ENCODE peak calls at places on chromosome 14, in six cellular contexts. T is GM23248, B is astrocyte, R is endothelial cell of umbilical vein, W is K562, M is OCI-LY7. P is an unnamed sample. For H3K79me2 and H3K9me3, the result is how much of the 10 kb centered on the place peaks cover.

GRCh38 chr14:68506021-68506644 is 286.7 kb downstream of the ZFP36L1 start:
- DNase-seq in W (no peak), M (peak), T (peak), B (peak), R (peak), P (no peak)

GRCh38 chr14:94373708-94374107 is 14.7 kb downstream of the SERPINA1 start:
- DNase-seq in T (peak), M (no peak), W (no peak), B (peak), R (no peak), P (no peak)

GRCh38 chr14:35337074-35337556 is 44.9 kb downstream of the PSMA6 start:
- DNase-seq in M (no peak), T (no peak), R (no peak), B (no peak), W (no peak), P (no peak)

GRCh38 chr14:60092516-60092915 is 793 bp downstream of the PCNX4 start:
- DNase-seq in M (peak), R (no peak), W (peak), T (peak), B (peak), P (peak)

GRCh38 chr14:95309261-95310051 is 10.3 kb downstream of the CLMN start:
- DNase-seq in W (no peak), B (no peak), R (no peak), M (no peak), T (no peak), P (no peak)

GRCh38 chr14:70192915-70193314 is 4.2 kb upstream of the SLC8A3 start:
- DNase-seq in W (no peak), M (no peak), B (no peak), T (no peak), R (no peak), P (peak)

GRCh38 chr14:55500219-55500701 is 59.8 kb upstream of the TBPL2 start:
- DNase-seq in M (no peak), T (no peak), W (peak), R (no peak), B (no peak), P (no peak)

GRCh38 chr14:23202001-23202400 is 18.5 kb upstream of the SLC7A8 start:
- DNase-seq in R (no peak), T (no peak), W (no peak), M (no peak), B (no peak), P (peak)

GRCh38 chr14:76867536-76868452 is 41.6 kb downstream of the LRRC74A start:
- DNase-seq in T (no peak), M (no peak), R (no peak), W (no peak), B (no peak), P (peak)

GRCh38 chr14:38129705-38130104 is 78.0 kb upstream of the SSTR1 start:
- DNase-seq in R (no peak), W (no peak), B (no peak), T (no peak), M (no peak), P (peak)

GRCh38 chr14:101496779-101497420 is 64.4 kb upstream of the DIO3 start:
- DNase-seq in T (no peak), R (no peak), B (no peak), W (no peak), M (no peak), P (no peak)

GRCh38 chr14:105914738-105915385 is 388.5 kb downstream of the TMEM121 start:
- DNase-seq in W (no peak), B (no peak), R (no peak), T (no peak), M (no peak), P (no peak)

GRCh38 chr14:105913861-105914260 is 387.5 kb downstream of the TMEM121 start:
- DNase-seq in T (no peak), W (no peak), R (no peak), B (no peak), M (no peak), P (no peak)

GRCh38 chr14:105918496-105919262 is 392.3 kb downstream of the TMEM121 start:
- DNase-seq in W (peak), M (no peak), R (no peak), B (no peak), T (no peak), P (no peak)

GRCh38 chr14:105919458-105920150 is 393.2 kb downstream of the TMEM121 start:
- DNase-seq in R (no peak), B (no peak), W (peak), T (no peak), M (no peak), P (no peak)

DNA sequence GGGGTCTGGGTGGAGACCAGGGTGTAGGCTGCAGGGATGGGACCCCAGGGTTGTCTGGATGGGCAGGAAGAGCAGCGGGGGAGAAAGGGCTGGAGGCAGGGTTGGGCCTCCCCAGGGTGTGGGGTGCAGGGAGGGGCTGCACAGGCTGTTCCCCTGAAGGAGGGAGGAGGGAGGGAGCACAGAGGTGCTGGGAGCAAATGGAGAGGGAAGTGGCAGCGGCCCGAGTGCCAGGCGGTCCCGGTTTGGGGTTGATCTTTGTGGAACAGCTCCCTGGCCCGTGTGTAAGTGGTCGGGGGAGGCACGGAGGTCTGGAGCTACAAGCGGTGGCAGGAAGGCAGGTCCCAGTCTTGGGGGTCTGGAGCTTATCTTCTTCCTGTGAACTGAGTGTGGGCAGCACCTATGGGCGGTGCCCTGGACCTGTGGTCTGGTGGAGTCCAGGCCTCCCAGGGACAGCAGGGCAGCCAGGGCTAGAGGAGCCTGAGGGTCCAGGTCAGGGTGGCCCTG is 391.6 kb downstream of the TMEM121 start:
- DNase-seq in T (no peak), M (no peak), R (no peak), B (no peak), W (peak), P (no peak)
- H3K79me2 ChIP-seq in T (under half), M (under half), R (under half), B (under half), W (under half), P (under half)

DNA sequence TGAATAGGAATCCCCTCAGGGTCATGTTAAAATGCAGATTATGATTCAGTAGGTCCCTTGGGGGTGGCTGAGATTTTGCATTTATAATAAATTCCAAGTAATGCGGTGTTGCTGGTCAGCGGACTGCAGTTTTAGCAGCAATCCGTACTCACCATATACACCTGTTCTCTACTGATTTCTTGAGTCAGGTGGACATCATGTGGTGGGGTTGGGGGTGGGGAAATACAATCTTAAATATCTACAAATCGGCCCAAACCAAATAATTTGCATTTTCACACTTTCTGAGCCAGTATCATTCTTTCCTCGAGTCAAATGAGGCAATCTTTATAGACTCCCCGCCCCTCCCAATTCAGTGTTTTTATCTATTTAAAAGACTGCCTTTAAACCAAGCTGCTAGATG is 938 bp downstream of the SPATA7 start:
- DNase-seq in T (peak), B (no peak), M (no peak), R (no peak), W (no peak), P (peak)
- H3K4me3 ChIP-seq in T (peak), B (peak), M (peak), R (peak), W (peak), P (peak)

DNA sequence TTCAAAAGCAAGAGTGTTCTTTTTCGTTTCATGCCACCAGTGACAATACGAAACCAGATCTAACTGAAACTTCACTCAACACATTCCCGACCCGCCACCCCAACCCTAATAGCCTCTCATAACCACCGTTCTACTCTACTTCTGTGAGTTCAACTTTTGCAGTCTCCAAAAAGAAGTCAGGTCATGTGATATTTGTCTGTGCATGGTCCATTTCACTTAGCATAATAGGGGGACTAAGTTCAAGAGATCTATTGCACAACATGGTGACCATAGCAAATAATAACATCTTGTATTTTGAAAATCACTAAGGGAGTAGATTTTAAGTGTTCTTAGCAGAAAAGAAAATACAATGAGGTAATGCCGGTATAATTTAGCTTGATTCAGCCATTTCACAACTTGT is 376.4 kb downstream of the DIO2 start:
- DNase-seq in B (no peak), W (no peak), R (no peak), M (no peak), T (no peak), P (no peak)
- H3K9me3 ChIP-seq in B (under half), W (under half), R (under half), M (under half), T (under half), P (under half)

GRCh38 chr14:92041203-92041602 is 1.3 kb upstream of the TRIP11 start:
- DNase-seq in B (no peak), M (peak), W (no peak), T (peak), R (no peak), P (no peak)

GRCh38 chr14:92039720-92040430 is at the start of gene TRIP11:
- DNase-seq in B (peak), M (peak), R (peak), W (peak), T (peak), P (peak)

GRCh38 chr14:92039073-92039719 is 663 bp downstream of the TRIP11 start:
- DNase-seq in B (peak), R (peak), W (peak), M (no peak), T (peak), P (peak)

GRCh38 chr14:92037989-92038388 is 1.9 kb downstream of the TRIP11 start:
- DNase-seq in W (no peak), R (peak), T (peak), B (no peak), M (no peak), P (no peak)

DNA sequence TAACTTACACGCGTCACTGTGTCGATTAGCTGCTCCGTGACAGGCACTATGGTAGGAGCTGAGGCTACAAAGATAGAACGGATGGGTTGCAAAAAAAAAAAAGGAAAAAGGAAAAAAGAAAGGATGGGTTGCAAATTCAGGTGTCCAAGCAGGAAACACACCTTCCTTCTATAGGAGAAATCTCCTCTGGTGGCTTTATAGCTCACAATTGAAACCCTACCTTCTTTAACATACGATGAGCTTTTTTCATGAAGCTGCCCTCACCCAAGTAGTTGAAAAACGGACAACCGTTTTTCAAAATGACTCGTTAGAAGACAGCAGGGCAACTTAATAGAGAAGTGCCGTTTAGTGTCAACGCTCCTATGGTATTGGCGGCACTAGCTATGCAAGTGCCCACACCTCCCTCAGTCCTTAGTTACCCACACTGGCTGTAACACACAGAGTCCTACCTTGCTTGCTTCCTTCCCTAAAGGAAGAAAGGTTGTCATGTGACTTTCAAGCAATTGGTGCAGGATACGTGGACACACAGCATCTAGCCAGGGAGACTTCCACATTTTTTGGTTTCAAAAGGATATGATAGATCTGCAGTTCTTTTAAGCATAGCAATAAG is 677 bp upstream of the TRIP11 start:
- DNase-seq in W (peak), M (peak), B (peak), R (peak), T (peak), P (peak)
- H3K79me2 ChIP-seq in W (half or more), M (under half), B (half or more), R (under half), T (half or more), P (half or more)

DNA sequence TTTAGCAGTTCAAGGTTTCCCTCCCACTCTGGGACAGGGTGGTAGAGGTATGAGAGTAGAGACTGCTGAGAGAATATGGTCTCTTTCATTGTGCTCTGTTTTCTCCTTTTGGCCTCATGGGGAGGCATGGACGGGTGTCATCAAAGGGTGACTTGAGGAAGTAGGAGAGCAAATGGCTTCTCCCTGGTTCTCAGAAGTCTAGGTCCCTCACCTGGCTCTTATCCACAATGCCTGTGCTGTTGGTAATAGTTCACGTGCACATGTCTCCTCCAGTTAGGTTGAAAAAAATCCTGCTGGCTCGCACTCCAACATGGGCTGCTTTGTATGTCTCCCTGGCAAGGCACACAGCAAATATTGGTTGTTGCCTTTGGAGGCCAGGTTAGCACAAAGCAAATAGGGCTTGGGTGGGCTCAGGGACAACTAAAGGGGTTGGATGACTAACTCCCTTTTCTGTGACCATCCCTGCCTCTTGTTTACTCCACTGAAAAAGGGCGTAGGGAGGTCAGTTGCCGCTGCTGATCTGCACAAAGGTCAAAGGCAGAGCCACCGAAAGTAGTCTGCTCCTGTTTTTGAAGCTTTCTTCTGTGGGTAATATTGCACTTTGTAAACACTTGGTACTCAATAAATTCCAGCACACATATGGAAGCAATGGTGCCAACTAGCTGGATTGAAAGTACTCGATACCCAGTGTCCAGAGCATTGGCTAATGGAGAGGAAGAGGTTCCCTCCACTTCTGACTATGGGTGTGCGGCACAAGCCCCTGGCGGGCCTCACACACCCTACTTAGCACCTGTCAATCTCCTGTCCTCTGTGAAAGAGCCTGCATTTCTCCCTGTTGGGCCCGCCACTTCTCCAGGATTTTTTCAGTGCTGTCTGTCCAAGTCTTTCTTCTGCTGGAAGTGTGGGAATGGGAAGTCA is 121.8 kb downstream of the SLC38A6 start:
- DNase-seq in W (peak), B (no peak), R (no peak), M (peak), T (peak), P (peak)
- H3K4me3 ChIP-seq in W (no peak), B (no peak), R (no peak), M (no peak), T (peak), P (peak)

GRCh38 chr14:25052385-25052784 is 2.4 kb upstream of the STXBP6 start:
- DNase-seq in R (no peak), M (no peak), W (no peak), B (no peak), T (no peak), P (no peak)

GRCh38 chr14:25055998-25056687 is 6.2 kb upstream of the STXBP6 start:
- DNase-seq in R (no peak), B (peak), W (no peak), T (peak), M (no peak), P (no peak)

GRCh38 chr14:25055005-25055404 is 5.1 kb upstream of the STXBP6 start:
- DNase-seq in B (no peak), T (no peak), W (no peak), M (no peak), R (no peak), P (no peak)

GRCh38 chr14:25052921-25053320 is 3.0 kb upstream of the STXBP6 start:
- DNase-seq in M (no peak), T (no peak), R (no peak), W (no peak), B (no peak), P (no peak)

GRCh38 chr14:25053585-25053984 is 3.6 kb upstream of the STXBP6 start:
- DNase-seq in W (no peak), B (no peak), R (no peak), M (no peak), T (no peak), P (no peak)
- H3K9me3 ChIP-seq in W (under half), B (under half), R (under half), M (under half), T (under half), P (under half)

DNA sequence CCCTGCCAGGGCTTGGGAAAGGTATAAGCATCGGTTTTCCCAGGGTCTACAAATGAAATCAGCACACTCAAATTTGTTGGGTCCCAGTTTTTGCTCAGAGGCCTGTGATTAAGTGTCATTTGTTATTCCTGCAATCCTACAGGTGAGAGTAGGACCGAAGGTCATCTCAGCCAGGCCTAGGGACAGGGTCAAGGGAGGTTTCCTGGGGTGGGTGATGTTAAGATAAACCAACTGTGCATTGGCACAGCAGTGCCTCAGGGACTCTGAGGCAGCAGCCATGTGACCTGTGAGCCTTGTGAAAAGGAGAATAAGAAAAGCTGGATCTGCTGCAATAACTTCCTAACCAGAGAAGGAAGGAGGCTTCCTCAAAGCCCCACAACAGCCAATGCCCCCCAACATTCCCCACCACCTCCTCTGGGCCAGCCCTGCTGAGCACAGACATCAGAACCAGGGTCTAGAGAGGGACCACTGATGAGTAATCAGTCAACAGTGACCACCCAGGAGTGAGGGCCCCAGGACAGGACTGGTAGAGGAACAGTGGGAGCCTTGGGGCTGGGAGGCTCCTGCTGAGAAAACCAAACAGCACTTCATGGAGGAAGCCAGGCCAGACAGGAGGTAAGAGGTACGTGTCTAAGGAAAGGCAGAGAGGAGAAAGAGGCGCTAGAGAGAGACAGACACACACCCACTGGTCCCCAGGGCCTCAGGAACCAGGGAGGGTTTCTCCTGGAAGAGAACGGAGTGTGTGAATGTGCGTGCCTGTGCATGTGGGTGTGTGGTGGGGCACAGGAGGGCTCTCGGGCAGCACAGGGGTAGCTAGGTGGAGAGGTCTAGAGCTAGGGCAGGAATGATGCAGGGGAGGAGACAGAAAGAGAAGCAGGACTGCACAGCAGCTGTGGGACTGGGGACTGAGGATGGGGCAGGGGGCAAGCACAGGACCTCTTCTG is 82.4 kb downstream of the ITPK1 start:
- DNase-seq in B (no peak), R (no peak), M (peak), W (no peak), T (no peak), P (no peak)
- H3K79me2 ChIP-seq in B (under half), R (under half), M (under half), W (under half), T (under half), P (under half)